ENCODE peak calls at places on chromosomes 1 and 21, in five cellular contexts. O is Daoy; C is effector memory CD8-positive, alpha-beta T cell; I is activated T-helper 1 cell treated with Interleukin-2 at 50 U/mL for 16 hours; U is Right ventricle myocardium inferior. J is an unnamed sample.

GRCh38 chr1:41418868-41419583 is 57.8 kb downstream of the FOXO6 start:
- DNase-seq in O (peak; percentile 94), C (no peak), I (no peak), U (peak; percentile 87), J (no peak)

GRCh38 chr1:213669964-213670691 is 317.6 kb upstream of the PROX1 start:
- DNase-seq in O (no peak), C (no peak), I (no peak), U (no peak), J (no peak)

GRCh38 chr1:6367381-6368007 is 26.1 kb downstream of the ACOT7 start:
- DNase-seq in O (no peak), C (no peak), I (no peak), U (no peak), J (no peak)

GRCh38 chr1:36824390-36824861 is 209.9 kb downstream of the GRIK3 start:
- DNase-seq in O (peak; percentile 35), C (no peak), I (no peak), U (no peak), J (no peak)

GRCh38 chr1:186802388-186802787 is 26.4 kb upstream of the PLA2G4A start:
- DNase-seq in O (no peak), C (no peak), I (no peak), U (no peak), J (no peak)

GRCh38 chr1:180098242-180098995 is 56.2 kb upstream of the QSOX1 start:
- DNase-seq in O (peak; percentile 12), C (no peak), I (no peak), U (no peak), J (no peak)

GRCh38 chr1:2188336-2188735 is 6.2 kb downstream of the FAAP20 start:
- DNase-seq in O (no peak), C (no peak), I (no peak), U (no peak), J (no peak)

GRCh38 chr1:212683357-212683722 is 16.3 kb downstream of the BATF3 start:
- DNase-seq in O (peak; percentile 14), C (peak; percentile 19), I (no peak), U (peak; percentile 76), J (no peak)

GRCh38 chr1:64038965-64039926 is 164.2 kb upstream of the UBE2U start:
- DNase-seq in O (peak; percentile 99), C (no peak), I (no peak), U (no peak), J (no peak)

GRCh38 chr1:33615546-33615945 is 143.1 kb downstream of the ZSCAN20 start:
- DNase-seq in O (no peak), C (no peak), I (no peak), U (no peak), J (no peak)

GRCh38 chr1:41444796-41445195 is 39.7 kb downstream of the EDN2 start:
- DNase-seq in O (no peak), C (no peak), I (no peak), U (no peak), J (no peak)

GRCh38 chr21:26881504-26882228 is 36.5 kb upstream of the ADAMTS1 start:
- DNase-seq in O (no peak), C (no peak), I (no peak), U (no peak), J (no peak)

GRCh38 chr1:4396571-4396970 is 257.8 kb upstream of the AJAP1 start:
- DNase-seq in O (no peak), C (no peak), I (no peak), U (no peak), J (no peak)

GRCh38 chr21:37837381-37837780 is 78.9 kb downstream of the KCNJ6 start:
- DNase-seq in O (no peak), C (no peak), I (no peak), U (no peak), J (no peak)

GRCh38 chr1:224641030-224641429 is 24.9 kb downstream of the CNIH3 start:
- DNase-seq in O (peak; percentile 45), C (no peak), I (no peak), U (no peak), J (no peak)

GRCh38 chr1:220339581-220339980 is 67.3 kb upstream of the RAB3GAP2 start:
- DNase-seq in O (peak; percentile 20), C (no peak), I (no peak), U (no peak), J (no peak)

GRCh38 chr1:234611153-234611798 is 1.3 kb upstream of the IRF2BP2 start:
- DNase-seq in O (peak; percentile 89), C (peak; percentile 70), I (peak; percentile 50), U (no peak), J (peak; percentile 72)

GRCh38 chr1:226390681-226391080 is 17.2 kb downstream of the PARP1 start:
- DNase-seq in O (no peak), C (no peak), I (no peak), U (no peak), J (no peak)

GRCh38 chr1:203668401-203668800 is 41.8 kb downstream of the ATP2B4 start:
- DNase-seq in O (no peak), C (no peak), I (no peak), U (no peak), J (no peak)

GRCh38 chr1:31985430-31985829 is 28.2 kb upstream of the KHDRBS1 start:
- DNase-seq in O (peak; percentile 12), C (no peak), I (no peak), U (no peak), J (peak; percentile 19)

GRCh38 chr1:221856188-221857093 is 114.6 kb upstream of the DUSP10 start:
- DNase-seq in O (no peak), C (no peak), I (no peak), U (no peak), J (no peak)

GRCh38 chr1:212188599-212189351 is 96.4 kb upstream of the PPP2R5A start:
- DNase-seq in O (no peak), C (peak; percentile 10), I (no peak), U (no peak), J (no peak)

GRCh38 chr1:58699011-58699762 is 675 bp downstream of the MYSM1 start:
- DNase-seq in O (no peak), C (no peak), I (no peak), U (no peak), J (no peak)

GRCh38 chr1:13855554-13855953 is 155.6 kb downstream of the PRDM2 start:
- DNase-seq in O (no peak), C (no peak), I (no peak), U (no peak), J (no peak)

GRCh38 chr1:52706136-52706670 is 8.1 kb upstream of the COA7 start:
- DNase-seq in O (no peak), C (no peak), I (no peak), U (no peak), J (no peak)

GRCh38 chr1:22875851-22876250 is 96.8 kb downstream of the LACTBL1 start:
- DNase-seq in O (no peak), C (no peak), I (no peak), U (peak; percentile 52), J (no peak)

GRCh38 chr21:41506526-41507520 is 1.1 kb downstream of the TMPRSS2 start:
- DNase-seq in O (peak; percentile 24), C (no peak), I (no peak), U (no peak), J (no peak)

GRCh38 chr1:206049919-206050600 is 2.9 kb upstream of the RHEX start:
- DNase-seq in O (no peak), C (no peak), I (no peak), U (no peak), J (no peak)

GRCh38 chr1:31627301-31627929 is 9.9 kb downstream of the HCRTR1 start:
- DNase-seq in O (no peak), C (no peak), I (no peak), U (peak; percentile 82), J (no peak)

GRCh38 chr1:211259596-211260126 is 495 bp downstream of the RCOR3 start:
- DNase-seq in O (peak; percentile 74), C (no peak), I (no peak), U (peak; percentile 77), J (no peak)